ENCODE peak calls at places on chromosomes 4 and X, in four cellular contexts. B is mammary epithelial cell, E is foreskin fibroblast, F is Calu3. N is an unnamed sample.
A peak's percentile ranks its signal among the peaks of the same experiment; 100 is the strongest.

GRCh38 chrX:77087529-77088169 is 359.5 kb upstream of the FGF16 start:
- DNase-seq in F (no peak), E (peak; percentile 19), B (no peak), N (no peak)

GRCh38 chr4:168524006-168524405 is 27.2 kb downstream of the PALLD start:
- DNase-seq in B (peak; percentile 70), E (peak; percentile 77), F (no peak), N (no peak)

GRCh38 chr4:71355045-71355444 is 16.2 kb downstream of the SLC4A4 start:
- DNase-seq in E (no peak), B (no peak), F (no peak), N (no peak)

GRCh38 chrX:105553118-105553517 is 269.2 kb upstream of the NRK start:
- DNase-seq in F (no peak), E (no peak), B (peak; percentile 90), N (no peak)

GRCh38 chr4:154349829-154350228 is 141.8 kb downstream of the DCHS2 start:
- DNase-seq in F (no peak), B (peak; percentile 10), E (peak; percentile 36), N (no peak)

GRCh38 chr4:76752911-76753494 is 144.9 kb downstream of the SOWAHB start:
- DNase-seq in E (peak; percentile 99), B (peak; percentile 94), F (no peak), N (no peak)

GRCh38 chr4:116229420-116229819 is 856.0 kb downstream of the TRAM1L1 start:
- DNase-seq in E (no peak), F (no peak), B (no peak), N (no peak)

GRCh38 chrX:115940888-115941332 is 229.6 kb upstream of the AGTR2 start:
- DNase-seq in B (peak; percentile 74), F (no peak), E (no peak), N (no peak)

GRCh38 chr4:173505924-173506779 is 23.9 kb downstream of the HAND2 start:
- DNase-seq in B (no peak), E (peak; percentile 81), F (peak; percentile 66), N (no peak)

GRCh38 chrX:30875957-30876356 is 13.1 kb downstream of the TAB3 start:
- DNase-seq in B (peak; percentile 90), F (no peak), E (peak; percentile 87), N (no peak)

GRCh38 chr4:65831828-65832227 is 161.5 kb upstream of the EPHA5 start:
- DNase-seq in E (no peak), F (no peak), B (no peak), N (no peak)

GRCh38 chr4:13640149-13640671 is 12.7 kb upstream of the BOD1L1 start:
- DNase-seq in B (peak; percentile 88), F (no peak), E (peak; percentile 91), N (no peak)

GRCh38 chrX:20211261-20211786 is 55.4 kb downstream of the RPS6KA3 start:
- DNase-seq in E (no peak), B (no peak), F (no peak), N (no peak)

GRCh38 chrX:84188320-84188834 is 378 bp upstream of the RPS6KA6 start:
- DNase-seq in F (peak; percentile 58), E (peak; percentile 77), B (peak; percentile 14), N (no peak)

GRCh38 chr4:183030823-183031222 is 68.2 kb upstream of the WWC2 start:
- DNase-seq in B (no peak), E (no peak), F (no peak), N (no peak)

GRCh38 chr4:144650311-144650820 is 4.4 kb downstream of the HHIP start:
- DNase-seq in B (no peak), F (no peak), E (peak; percentile 39), N (no peak)

GRCh38 chr4:6478546-6479220 is 6.3 kb upstream of the PPP2R2C start:
- DNase-seq in E (no peak), F (no peak), B (no peak), N (no peak)

GRCh38 chr4:189096108-189096507 is 844.6 kb upstream of the FRG1 start:
- DNase-seq in B (no peak), F (no peak), E (no peak), N (no peak)

GRCh38 chrX:45497290-45497689 is 296.6 kb upstream of the DIPK2B start:
- DNase-seq in F (no peak), B (peak; percentile 89), E (peak; percentile 61), N (no peak)

GRCh38 chrX:95382799-95383198 is 1301.8 kb upstream of the DIAPH2 start:
- DNase-seq in F (no peak), B (peak; percentile 84), E (peak; percentile 15), N (no peak)

GRCh38 chr4:156999175-156999517 is 27.5 kb upstream of the PDGFC start:
- DNase-seq in F (peak; percentile 77), B (peak; percentile 94), E (peak; percentile 98), N (no peak)

GRCh38 chrX:2684256-2684655 is 6.8 kb upstream of the CD99 start:
- DNase-seq in F (no peak), E (no peak), B (no peak), N (no peak)

GRCh38 chr4:160026720-160027119 is 923.8 kb downstream of the RAPGEF2 start:
- DNase-seq in E (no peak), B (peak; percentile 89), F (peak; percentile 29), N (no peak)

GRCh38 chr4:32394255-32394654 is 1674.1 kb downstream of the PCDH7 start:
- DNase-seq in B (no peak), F (no peak), E (no peak), N (no peak)

GRCh38 chr4:159048166-159048886 is 54.6 kb upstream of the RAPGEF2 start:
- DNase-seq in F (peak; percentile 50), B (peak; percentile 65), E (peak; percentile 78), N (no peak)

GRCh38 chrX:317424-318067 is 1.1 kb downstream of the GTPBP6 start:
- DNase-seq in F (no peak), B (no peak), E (peak; percentile 86), N (no peak)

GRCh38 chrX:137031517-137032377 is 2.0 kb downstream of the GPR101 start:
- DNase-seq in B (peak; percentile 25), F (no peak), E (peak; percentile 68), N (peak; percentile 16)

GRCh38 chr4:2822461-2823300 is 21.0 kb upstream of the ADD1 start:
- DNase-seq in B (no peak), F (no peak), E (no peak), N (no peak)

GRCh38 chr4:169114341-169114974 is 104.4 kb upstream of the CBR4 start:
- DNase-seq in B (no peak), E (no peak), F (no peak), N (no peak)

GRCh38 chrX:10173331-10173900 is 16.6 kb downstream of the CLCN4 start:
- DNase-seq in E (peak; percentile 56), B (peak; percentile 85), F (peak; percentile 52), N (no peak)

GRCh38 chr4:62324215-62324614 is 1124.1 kb downstream of the ADGRL3 start:
- DNase-seq in F (no peak), E (no peak), B (no peak), N (no peak)

GRCh38 chrX:92270936-92271655 is 491.9 kb downstream of the PCDH11X start:
- DNase-seq in F (no peak), E (no peak), B (no peak), N (no peak)

GRCh38 chr4:123244233-123244632 is 152.4 kb upstream of the SPRY1 start:
- DNase-seq in F (no peak), B (peak; percentile 85), E (peak; percentile 62), N (no peak)

GRCh38 chr4:169251291-169252235 is 19.2 kb downstream of the SH3RF1 start:
- DNase-seq in B (peak; percentile 42), E (no peak), F (peak; percentile 45), N (no peak)

GRCh38 chr4:6224725-6225124 is 24.4 kb upstream of the JAKMIP1 start:
- DNase-seq in B (no peak), E (no peak), F (no peak), N (no peak)

DNA sequence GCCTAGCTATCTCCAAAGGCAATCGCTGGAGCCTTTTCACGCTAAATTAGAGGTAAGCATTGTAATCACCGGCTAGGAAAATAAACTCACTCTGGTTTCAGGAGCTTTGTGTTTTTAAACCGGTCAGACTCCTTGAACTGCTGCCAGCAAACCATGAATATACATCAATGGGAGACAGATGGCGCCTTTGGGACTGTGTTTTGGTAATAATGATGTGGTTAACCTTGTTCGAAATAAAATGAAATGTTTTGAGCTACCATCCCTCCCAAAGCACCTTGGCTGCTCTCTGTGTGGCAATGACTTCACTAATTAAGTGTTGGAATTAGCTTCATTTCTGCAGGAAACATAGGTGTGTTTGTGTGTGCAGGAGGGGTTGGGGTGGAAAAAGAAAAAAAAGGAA is 65.3 kb downstream of the CLNK start:
- DNase-seq in E (peak; percentile 72), B (peak; percentile 38), F (no peak), N (no peak)
- TF ChIP-seq CTCF in E (no peak), B (no peak), F (no peak), N (no peak)

DNA sequence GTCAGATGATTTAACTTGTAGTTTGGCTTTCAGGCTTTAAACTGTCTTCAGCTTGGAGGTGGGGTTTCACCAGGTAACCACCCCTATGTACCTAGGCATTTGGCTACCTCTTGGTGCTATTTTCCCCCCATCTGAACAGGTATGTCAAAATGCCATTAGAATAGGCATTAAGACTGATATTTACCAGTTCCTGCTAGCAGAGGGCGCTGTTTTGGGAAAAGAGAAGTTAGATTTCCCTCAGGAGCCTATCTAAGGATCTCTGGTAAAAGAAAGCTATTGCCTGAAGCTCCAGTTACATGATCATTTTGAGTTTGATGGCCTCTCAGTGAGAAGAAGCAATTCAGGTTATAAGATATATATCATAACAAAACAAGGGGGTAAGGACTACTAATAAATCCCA is 879.1 kb downstream of the SH3BGRL start:
- DNase-seq in E (no peak), B (no peak), F (peak; percentile 8), N (no peak)
- TF ChIP-seq CTCF in E (no peak), B (no peak), F (no peak), N (no peak)

GRCh38 chrX:15815779-15816452 is 25.6 kb downstream of the ZRSR2 start:
- DNase-seq in B (no peak), E (peak; percentile 20), F (peak; percentile 31), N (no peak)
- TF ChIP-seq CTCF in B (no peak), E (peak; percentile 20), F (peak; percentile 28), N (no peak)

GRCh38 chr4:140326395-140326993 is 47.0 kb upstream of the SCOC start:
- DNase-seq in F (peak; percentile 14), E (peak; percentile 74), B (peak; percentile 22), N (no peak)
- TF ChIP-seq CTCF in F (peak; percentile 32), E (peak; percentile 75), B (peak; percentile 74), N (no peak)

GRCh38 chr4:94126669-94127068 is 81.0 kb upstream of the SMARCAD1 start:
- DNase-seq in E (no peak), B (no peak), F (no peak), N (no peak)
- TF ChIP-seq CTCF in E (no peak), B (peak; percentile 24), F (no peak), N (no peak)

N was measured in activated B cell treated with CpG ODN at 0.5 μM for 24 hours.